ENCODE peak calls at places on chromosomes 12 and 14, in nine cellular contexts. I is foreskin fibroblast; K is IMR-90; M is CD8-positive, alpha-beta T cell; H is Calu3; B is hepatocyte; F is CD4-positive, alpha-beta T cell; E is fibroblast of the aortic adventitia; G is progenitor cell of endocrine pancreas. P is an unnamed sample.

GRCh38 chr12:53518381-53518780 is 11.1 kb upstream of the NPFF start:
- DNase-seq in I (no peak), M (no peak), H (no peak), F (no peak), B (no peak), G (no peak), E (peak; percentile 36), K (peak; percentile 41), P (no peak)

GRCh38 chr12:77685112-77685511 is 145.6 kb upstream of the NAV3 start:
- DNase-seq in F (no peak), H (peak; percentile 66), E (peak; percentile 88), K (peak; percentile 80), I (peak; percentile 70), M (no peak), G (peak; percentile 37), B (peak; percentile 84), P (no peak)

GRCh38 chr12:62256408-62257079 is 3.7 kb upstream of the USP15 start:
- DNase-seq in G (no peak), K (peak; percentile 36), E (no peak), I (no peak), B (no peak), F (no peak), M (no peak), H (no peak), P (no peak)

GRCh38 chr12:47881826-47882427 is 22.9 kb downstream of the VDR start:
- DNase-seq in K (peak; percentile 97), M (no peak), G (no peak), E (peak; percentile 99), I (peak; percentile 99), F (no peak), B (peak; percentile 38), H (no peak), P (no peak)

GRCh38 chr12:126944684-126945083 is 1322.3 kb upstream of the TMEM132C start:
- DNase-seq in K (no peak), E (no peak), G (no peak), M (no peak), I (no peak), H (no peak), F (no peak), B (no peak), P (no peak)

GRCh38 chr12:53543539-53543938 is 36.3 kb upstream of the NPFF start:
- DNase-seq in F (peak; percentile 54), E (peak; percentile 83), I (peak; percentile 47), G (no peak), H (peak; percentile 40), M (peak; percentile 52), B (peak; percentile 78), K (peak; percentile 73), P (no peak)

GRCh38 chr14:98834119-98834518 is 437.9 kb downstream of the BCL11B start:
- DNase-seq in H (no peak), M (no peak), I (no peak), K (no peak), E (no peak), B (no peak), G (no peak), F (no peak), P (no peak)

GRCh38 chr12:20372326-20373097 is 4.2 kb downstream of the PDE3A start:
- DNase-seq in G (no peak), I (no peak), F (no peak), B (no peak), H (no peak), E (no peak), K (no peak), M (no peak), P (no peak)

GRCh38 chr12:50690923-50691322 is 73.0 kb upstream of the ATF1 start:
- DNase-seq in G (no peak), F (no peak), E (peak; percentile 22), B (no peak), H (no peak), I (no peak), K (no peak), M (no peak), P (no peak)

GRCh38 chr12:103807561-103808238 is 33.3 kb downstream of the NT5DC3 start:
- DNase-seq in M (no peak), F (no peak), H (no peak), G (no peak), K (no peak), E (no peak), B (no peak), I (no peak), P (no peak)

GRCh38 chr14:39015360-39015961 is 87.6 kb downstream of the SEC23A start:
- DNase-seq in B (peak; percentile 71), E (peak; percentile 69), H (peak; percentile 24), M (no peak), G (no peak), K (peak; percentile 59), F (no peak), I (peak; percentile 19), P (no peak)

GRCh38 chr12:642633-643477 is 20.4 kb downstream of the NINJ2 start:
- DNase-seq in E (peak; percentile 26), M (peak; percentile 87), B (peak; percentile 89), H (peak; percentile 69), K (peak; percentile 34), G (peak; percentile 76), I (peak; percentile 60), F (peak; percentile 77), P (peak; percentile 75)
- TF ChIP-seq CTCF in E (peak; percentile 27), M (peak; percentile 34), B (peak; percentile 32), H (peak; percentile 41), K (peak; percentile 11), G (peak; percentile 74), I (peak; percentile 19), F (peak; percentile 15), P (peak; percentile 33)

GRCh38 chr12:124656214-124656516 is 88.8 kb upstream of the NCOR2 start:
- DNase-seq in F (no peak), K (no peak), M (no peak), B (no peak), G (no peak), H (no peak), E (no peak), I (no peak), P (no peak)
- TF ChIP-seq CTCF in F (no peak), K (peak; percentile 21), M (no peak), B (no peak), G (no peak), H (no peak), E (peak; percentile 9), I (no peak), P (no peak)

DNA sequence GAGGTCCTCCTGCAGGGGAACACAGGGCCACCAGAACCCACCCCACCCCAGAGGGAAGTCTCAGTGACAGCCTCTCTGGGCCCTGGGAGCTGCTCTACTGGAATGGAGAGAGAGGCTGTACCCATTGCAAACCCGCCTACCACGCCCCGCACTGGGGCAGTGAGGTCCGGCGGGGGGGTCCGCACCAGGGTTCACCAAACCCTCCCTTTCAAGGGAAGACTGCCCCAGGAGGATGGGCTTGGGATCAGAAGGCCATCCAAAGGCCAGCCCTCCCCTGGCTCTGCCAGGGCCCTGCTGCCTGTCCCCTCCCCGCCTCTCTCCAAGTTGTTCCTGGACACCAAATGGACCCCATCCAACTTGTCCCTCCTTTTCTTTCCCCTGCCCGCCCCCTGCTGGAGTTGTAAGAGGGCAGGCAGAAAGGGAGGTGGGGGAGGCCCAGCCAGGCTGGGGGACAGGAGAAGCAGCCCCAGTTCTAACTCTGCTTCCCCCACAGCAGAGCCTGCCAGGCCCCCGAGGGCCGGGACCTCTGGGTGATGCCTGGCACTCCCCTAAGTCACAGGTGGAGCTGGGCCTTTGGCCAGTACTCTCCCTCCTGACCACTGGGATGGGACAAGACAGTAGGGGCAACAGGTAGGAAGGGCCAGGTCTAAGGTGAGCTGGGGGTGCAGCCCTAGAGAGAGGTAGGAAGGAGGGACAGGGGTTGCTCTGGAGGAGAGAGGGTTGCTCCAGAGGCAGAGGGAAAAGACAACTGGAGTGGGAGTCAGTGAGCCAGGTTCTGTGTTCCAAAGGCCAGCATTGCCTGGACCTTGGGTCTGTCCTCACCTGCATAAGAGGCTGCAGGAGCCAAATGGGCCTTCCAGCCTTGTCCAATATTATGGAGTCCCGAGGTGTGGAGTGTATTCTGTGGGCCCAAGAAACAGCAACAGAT is 3.2 kb upstream of the DIO3 start:
- DNase-seq in B (peak; percentile 54), I (no peak), K (no peak), M (no peak), G (no peak), E (no peak), H (peak; percentile 62), F (no peak), P (no peak)
- TF ChIP-seq CTCF in B (peak; percentile 42), I (no peak), K (peak; percentile 10), M (no peak), G (no peak), E (no peak), H (no peak), F (no peak), P (no peak)

DNA sequence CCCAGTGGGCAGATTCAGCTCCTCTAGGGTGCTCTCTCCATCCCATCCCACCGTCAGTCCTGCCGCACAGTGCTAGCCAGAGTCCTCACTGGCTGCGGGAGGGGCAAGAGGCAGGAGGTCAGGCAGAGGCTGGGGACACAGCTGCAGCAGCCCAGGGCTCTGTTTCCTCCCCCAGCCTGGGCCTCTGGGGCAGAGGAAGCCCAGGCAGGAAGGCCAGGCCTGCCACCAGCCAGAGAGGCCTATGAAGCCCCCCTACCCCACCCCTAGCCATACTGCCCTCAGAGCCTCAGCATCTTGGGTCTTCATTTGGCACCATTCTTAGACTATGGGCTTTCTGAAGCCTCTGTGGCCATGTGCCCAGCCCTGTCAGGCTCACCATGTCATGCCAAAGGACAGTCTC is 3.4 kb downstream of the ACVRL1 start:
- DNase-seq in E (no peak), K (no peak), B (no peak), M (no peak), I (no peak), F (no peak), G (no peak), H (no peak), P (no peak)
- TF ChIP-seq CTCF in E (no peak), K (no peak), B (no peak), M (no peak), I (no peak), F (no peak), G (no peak), H (no peak), P (no peak)

GRCh38 chr12:132955094-132955932 is 793 bp downstream of the ZNF605 start:
- DNase-seq in B (peak; percentile 67), E (peak; percentile 74), F (peak; percentile 8), G (no peak), I (peak; percentile 57), H (peak; percentile 55), K (peak; percentile 67), M (no peak), P (no peak)
- TF ChIP-seq CTCF in B (no peak), E (no peak), F (no peak), G (no peak), I (no peak), H (no peak), K (no peak), M (no peak), P (no peak)

GRCh38 chr14:87443039-87443438 is 549.9 kb downstream of the GALC start:
- DNase-seq in I (no peak), G (no peak), F (no peak), H (no peak), B (no peak), E (no peak), K (no peak), M (no peak), P (no peak)
- TF ChIP-seq CTCF in I (no peak), G (no peak), F (no peak), H (no peak), B (no peak), E (no peak), K (no peak), M (peak; percentile 18), P (no peak)